ENCODE peak calls at places on chromosomes 4 and X, in five cellular contexts. One of them, this sample, is unnamed. For H3K4me1, the result is how much of the 10 kb centered on the place peaks cover.

GRCh38 chr4:152229782-152230289 is 306.1 kb downstream of the FBXW7 start:
- DNase-seq in foreskin keratinocyte: no peak
- DNase-seq in CD8-positive, alpha-beta T cell: no peak
- DNase-seq in breast epithelium: no peak
- DNase-seq in H9: peak
- DNase-seq in this sample: no peak

GRCh38 chrX:135384161-135384836 is 37.4 kb upstream of the SMIM10L2A start:
- DNase-seq in foreskin keratinocyte: no peak
- DNase-seq in CD8-positive, alpha-beta T cell: peak
- DNase-seq in breast epithelium: no peak
- DNase-seq in H9: no peak
- DNase-seq in this sample: no peak

GRCh38 chrX:123959281-123960063 is 2.0 kb upstream of the STAG2 start:
- DNase-seq in foreskin keratinocyte: no peak
- DNase-seq in CD8-positive, alpha-beta T cell: peak
- DNase-seq in breast epithelium: peak
- DNase-seq in H9: no peak
- DNase-seq in this sample: no peak

GRCh38 chr4:144374065-144374464 is 233.5 kb upstream of the GYPA start:
- DNase-seq in foreskin keratinocyte: no peak
- DNase-seq in CD8-positive, alpha-beta T cell: no peak
- DNase-seq in breast epithelium: no peak
- DNase-seq in H9: peak
- DNase-seq in this sample: no peak

GRCh38 chrX:71909956-71910355 is 689 bp upstream of the NHSL2 start:
- DNase-seq in foreskin keratinocyte: no peak
- DNase-seq in CD8-positive, alpha-beta T cell: no peak
- DNase-seq in breast epithelium: no peak
- DNase-seq in H9: peak
- DNase-seq in this sample: no peak

GRCh38 chrX:14923761-14924160 is 50.5 kb downstream of the MOSPD2 start:
- DNase-seq in foreskin keratinocyte: no peak
- DNase-seq in CD8-positive, alpha-beta T cell: no peak
- DNase-seq in breast epithelium: no peak
- DNase-seq in H9: no peak
- DNase-seq in this sample: no peak

GRCh38 chr4:77453911-77454310 is 151.7 kb upstream of the CXCL13 start:
- DNase-seq in foreskin keratinocyte: peak
- DNase-seq in CD8-positive, alpha-beta T cell: no peak
- DNase-seq in breast epithelium: no peak
- DNase-seq in H9: no peak
- DNase-seq in this sample: no peak

GRCh38 chrX:71671043-71671829 is 3.9 kb downstream of the LOC101059915 start:
- DNase-seq in foreskin keratinocyte: no peak
- DNase-seq in CD8-positive, alpha-beta T cell: peak
- DNase-seq in breast epithelium: no peak
- DNase-seq in H9: no peak
- DNase-seq in this sample: no peak

GRCh38 chrX:94123062-94123461 is 449.1 kb downstream of the FAM133A start:
- DNase-seq in foreskin keratinocyte: peak
- DNase-seq in CD8-positive, alpha-beta T cell: no peak
- DNase-seq in breast epithelium: no peak
- DNase-seq in H9: no peak
- DNase-seq in this sample: no peak

GRCh38 chr4:128954941-128955340 is 138.4 kb downstream of the SCLT1 start:
- DNase-seq in foreskin keratinocyte: no peak
- DNase-seq in CD8-positive, alpha-beta T cell: no peak
- DNase-seq in breast epithelium: no peak
- DNase-seq in H9: no peak
- DNase-seq in this sample: no peak

DNA sequence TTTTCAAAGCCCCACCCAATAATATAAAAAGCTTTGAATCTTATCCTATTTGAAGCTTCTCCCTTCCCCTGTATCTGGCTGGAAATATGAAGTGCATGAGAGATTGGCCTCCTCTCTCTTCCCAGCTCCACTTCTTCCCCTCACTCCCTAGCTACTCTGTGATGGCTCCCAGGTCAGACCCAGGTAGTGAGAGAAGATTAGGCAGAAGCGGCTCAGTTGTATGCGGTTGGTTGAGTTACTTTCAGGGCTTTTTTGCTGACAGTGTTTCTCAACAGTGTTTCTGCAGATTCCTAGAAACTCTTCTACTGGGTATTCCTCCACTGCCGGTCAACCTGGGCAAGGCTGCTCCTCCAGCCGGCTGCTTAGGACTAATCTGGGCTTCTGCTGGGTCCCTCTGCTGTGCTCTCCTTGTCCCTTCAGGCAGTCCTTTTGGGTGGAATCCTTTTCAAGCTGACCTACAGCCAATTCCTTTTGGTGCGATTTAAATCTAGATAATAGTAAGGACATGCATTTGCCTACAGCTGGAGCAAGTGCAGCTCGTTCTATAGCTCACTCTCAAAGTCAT is 87.4 kb upstream of the SLC7A11 start:
- DNase-seq in foreskin keratinocyte: no peak
- DNase-seq in CD8-positive, alpha-beta T cell: no peak
- DNase-seq in breast epithelium: no peak
- DNase-seq in H9: no peak
- DNase-seq in this sample: no peak
- H3K27ac ChIP-seq in foreskin keratinocyte: no peak
- H3K27ac ChIP-seq in CD8-positive, alpha-beta T cell: no peak
- H3K27ac ChIP-seq in breast epithelium: no peak
- H3K27ac ChIP-seq in H9: no peak
- H3K27ac ChIP-seq in this sample: no peak

GRCh38 chr4:38075370-38076152 is 115.4 kb downstream of the PTTG2 start:
- DNase-seq in foreskin keratinocyte: no peak
- DNase-seq in CD8-positive, alpha-beta T cell: no peak
- DNase-seq in breast epithelium: no peak
- DNase-seq in H9: no peak
- DNase-seq in this sample: peak
- H3K4me1 ChIP-seq in foreskin keratinocyte: under half
- H3K4me1 ChIP-seq in CD8-positive, alpha-beta T cell: under half
- H3K4me1 ChIP-seq in breast epithelium: under half
- H3K4me1 ChIP-seq in H9: under half
- H3K4me1 ChIP-seq in this sample: under half

GRCh38 chr4:89469930-89470375 is 162.4 kb upstream of the GPRIN3 start:
- DNase-seq in foreskin keratinocyte: peak
- DNase-seq in CD8-positive, alpha-beta T cell: no peak
- DNase-seq in breast epithelium: no peak
- DNase-seq in H9: no peak
- DNase-seq in this sample: peak

GRCh38 chr4:89468632-89469031 is 161.0 kb upstream of the GPRIN3 start:
- DNase-seq in foreskin keratinocyte: no peak
- DNase-seq in CD8-positive, alpha-beta T cell: no peak
- DNase-seq in breast epithelium: no peak
- DNase-seq in H9: no peak
- DNase-seq in this sample: no peak

GRCh38 chr4:89469512-89469911 is 161.9 kb upstream of the GPRIN3 start:
- DNase-seq in foreskin keratinocyte: no peak
- DNase-seq in CD8-positive, alpha-beta T cell: no peak
- DNase-seq in breast epithelium: no peak
- DNase-seq in H9: no peak
- DNase-seq in this sample: no peak
- H3K27ac ChIP-seq in foreskin keratinocyte: peak
- H3K27ac ChIP-seq in CD8-positive, alpha-beta T cell: no peak
- H3K27ac ChIP-seq in breast epithelium: no peak
- H3K27ac ChIP-seq in H9: no peak
- H3K27ac ChIP-seq in this sample: peak

GRCh38 chr4:147787204-147787603 is 55.3 kb downstream of the ARHGAP10 start:
- DNase-seq in foreskin keratinocyte: no peak
- DNase-seq in CD8-positive, alpha-beta T cell: no peak
- DNase-seq in breast epithelium: no peak
- DNase-seq in H9: no peak
- DNase-seq in this sample: peak
- H3K4me1 ChIP-seq in foreskin keratinocyte: under half
- H3K4me1 ChIP-seq in CD8-positive, alpha-beta T cell: under half
- H3K4me1 ChIP-seq in breast epithelium: under half
- H3K4me1 ChIP-seq in H9: under half
- H3K4me1 ChIP-seq in this sample: under half

GRCh38 chrX:51743179-51743957 is at the start of gene GSPT2:
- DNase-seq in foreskin keratinocyte: no peak
- DNase-seq in CD8-positive, alpha-beta T cell: peak
- DNase-seq in breast epithelium: peak
- DNase-seq in H9: peak
- DNase-seq in this sample: peak
- H3K27ac ChIP-seq in foreskin keratinocyte: no peak
- H3K27ac ChIP-seq in CD8-positive, alpha-beta T cell: peak
- H3K27ac ChIP-seq in breast epithelium: peak
- H3K27ac ChIP-seq in H9: peak
- H3K27ac ChIP-seq in this sample: peak

GRCh38 chr4:13892739-13893105 is 265.2 kb upstream of the BOD1L1 start:
- DNase-seq in foreskin keratinocyte: no peak
- DNase-seq in CD8-positive, alpha-beta T cell: no peak
- DNase-seq in breast epithelium: no peak
- DNase-seq in H9: no peak
- DNase-seq in this sample: peak
- H3K4me1 ChIP-seq in foreskin keratinocyte: under half
- H3K4me1 ChIP-seq in CD8-positive, alpha-beta T cell: under half
- H3K4me1 ChIP-seq in breast epithelium: under half
- H3K4me1 ChIP-seq in H9: under half
- H3K4me1 ChIP-seq in this sample: under half

GRCh38 chr4:121072836-121073362 is 564 bp upstream of the NDNF start:
- DNase-seq in foreskin keratinocyte: no peak
- DNase-seq in CD8-positive, alpha-beta T cell: peak
- DNase-seq in breast epithelium: no peak
- DNase-seq in H9: peak
- DNase-seq in this sample: no peak
- H3K27ac ChIP-seq in foreskin keratinocyte: no peak
- H3K27ac ChIP-seq in CD8-positive, alpha-beta T cell: no peak
- H3K27ac ChIP-seq in breast epithelium: no peak
- H3K27ac ChIP-seq in H9: no peak
- H3K27ac ChIP-seq in this sample: no peak

GRCh38 chrX:40085086-40085551 is 12.6 kb downstream of the BCOR start:
- DNase-seq in foreskin keratinocyte: no peak
- DNase-seq in CD8-positive, alpha-beta T cell: no peak
- DNase-seq in breast epithelium: no peak
- DNase-seq in H9: peak
- DNase-seq in this sample: peak
- H3K4me1 ChIP-seq in foreskin keratinocyte: under half
- H3K4me1 ChIP-seq in CD8-positive, alpha-beta T cell: half or more
- H3K4me1 ChIP-seq in breast epithelium: under half
- H3K4me1 ChIP-seq in H9: under half
- H3K4me1 ChIP-seq in this sample: under half